ENCODE peak calls at places on chromosomes 13 and 19, in four cellular contexts. O is A172, P is NCI-H524, S is epithelial cell of esophagus. X is an unnamed sample.

GRCh38 chr19:12953456-12954149 is 3.4 kb downstream of the GADD45GIP1 start:
- DNase-seq in P (peak), S (no peak), O (no peak), X (no peak)

GRCh38 chr13:44961997-44962396 is 27.3 kb downstream of the NUFIP1 start:
- DNase-seq in O (no peak), S (no peak), P (no peak), X (no peak)

GRCh38 chr13:67792151-67792665 is 562.1 kb upstream of the PCDH9 start:
- DNase-seq in P (no peak), S (peak), O (no peak), X (no peak)

GRCh38 chr19:49871349-49871985 is 4.1 kb upstream of the PNKP start:
- DNase-seq in O (no peak), P (no peak), S (no peak), X (no peak)

GRCh38 chr19:57620673-57621348 is 6.8 kb downstream of the ZNF134 start:
- DNase-seq in O (peak), S (no peak), P (no peak), X (no peak)

GRCh38 chr19:41299755-41300089 is 10.2 kb upstream of the CCDC97 start:
- DNase-seq in O (no peak), P (no peak), S (peak), X (no peak)

GRCh38 chr13:47901451-47901850 is 99.6 kb downstream of the SUCLA2 start:
- DNase-seq in S (no peak), O (no peak), P (no peak), X (no peak)

GRCh38 chr19:40798223-40798996 is 581 bp upstream of the EGLN2 start:
- DNase-seq in O (peak), S (peak), P (peak), X (peak)

GRCh38 chr19:3029070-3029923 is at the start of gene TLE2:
- DNase-seq in P (no peak), S (no peak), O (no peak), X (no peak)

GRCh38 chr19:38228491-38229439 is 4.7 kb upstream of the DPF1 start:
- DNase-seq in O (no peak), P (peak), S (no peak), X (no peak)

GRCh38 chr19:46741447-46741846 is 4.4 kb upstream of the FKRP start:
- DNase-seq in S (no peak), P (no peak), O (no peak), X (no peak)

GRCh38 chr19:34345934-34346333 is 19.1 kb upstream of the GPI start:
- DNase-seq in S (peak), P (peak), O (peak), X (peak)

GRCh38 chr13:21825801-21826200 is 154.9 kb downstream of the FGF9 start:
- DNase-seq in P (no peak), S (no peak), O (no peak), X (no peak)

GRCh38 chr13:22740264-22740663 is 440.5 kb upstream of the SGCG start:
- DNase-seq in S (peak), O (no peak), P (peak), X (peak)

GRCh38 chr19:49456351-49456750 is 3.3 kb downstream of the ALDH16A1 start:
- DNase-seq in P (no peak), O (no peak), S (no peak), X (no peak)

GRCh38 chr19:33291623-33292534 is 10.5 kb downstream of the CEBPA start:
- DNase-seq in S (no peak), O (no peak), P (no peak), X (no peak)

GRCh38 chr13:99996177-99996705 is 14.7 kb downstream of the ZIC2 start:
- DNase-seq in O (no peak), S (no peak), P (no peak), X (no peak)

GRCh38 chr13:75530536-75530935 is 7.1 kb downstream of the COMMD6 start:
- DNase-seq in P (no peak), O (no peak), S (no peak), X (no peak)

GRCh38 chr13:112346173-112346898 is 29.8 kb upstream of the SPACA7 start:
- DNase-seq in S (no peak), O (peak), P (peak), X (no peak)

GRCh38 chr13:23715762-23716235 is 145.6 kb downstream of the TNFRSF19 start:
- DNase-seq in P (peak), S (peak), O (no peak), X (peak)

GRCh38 chr13:23883255-23883654 is 5.9 kb downstream of the MIPEP start:
- DNase-seq in P (no peak), S (no peak), O (no peak), X (no peak)

GRCh38 chr13:32468502-32469147 is 40.7 kb upstream of the N4BP2L1 start:
- DNase-seq in S (no peak), O (no peak), P (no peak), X (no peak)

GRCh38 chr19:10454267-10454666 is 33.9 kb downstream of the PDE4A start:
- DNase-seq in O (peak), S (no peak), P (peak), X (no peak)

GRCh38 chr13:44148159-44148929 is 225.3 kb upstream of the SERP2 start:
- DNase-seq in O (no peak), P (no peak), S (no peak), X (no peak)

GRCh38 chr13:105177265-105177900 is 1358.1 kb downstream of the EFNB2 start:
- DNase-seq in P (no peak), O (no peak), S (no peak), X (no peak)

GRCh38 chr13:112648101-112648500 is 41.7 kb upstream of the ATP11A start:
- DNase-seq in P (no peak), S (no peak), O (no peak), X (no peak)

GRCh38 chr19:30362156-30362754 is 9.9 kb upstream of the ZNF536 start:
- DNase-seq in S (no peak), P (no peak), O (no peak), X (peak)

GRCh38 chr19:55373993-55374757 is 2.5 kb upstream of the TMEM190 start:
- DNase-seq in O (peak), S (no peak), P (peak), X (no peak)

GRCh38 chr19:28358604-28359003 is 854.3 kb downstream of the UQCRFS1 start:
- DNase-seq in S (no peak), O (no peak), P (no peak), X (no peak)

GRCh38 chr19:43380771-43381386 is 27.4 kb downstream of the CD177 start:
- DNase-seq in O (no peak), P (no peak), S (peak), X (no peak)

GRCh38 chr13:72920097-72920496 is 138.2 kb downstream of the PIBF1 start:
- DNase-seq in O (no peak), S (no peak), P (no peak), X (no peak)

GRCh38 chr19:55642153-55643002 is 1.1 kb upstream of the ZNF581 start:
- DNase-seq in S (peak), O (no peak), P (peak), X (no peak)